ENCODE peak calls at places on chromosomes 1 and 21, in six cellular contexts. W, B, P, Q, O and F are unnamed samples.

GRCh38 chr1:164588388-164589341 is 29.7 kb downstream of the PBX1 start:
- DNase-seq in W (peak), B (no peak), P (no peak), Q (no peak), O (peak), F (no peak)

GRCh38 chr1:86741947-86742572 is 37.7 kb downstream of the SH3GLB1 start:
- DNase-seq in W (no peak), B (peak), P (peak), Q (no peak), O (peak), F (peak)

GRCh38 chr1:24181619-24182018 is 5.5 kb downstream of the IFNLR1 start:
- DNase-seq in W (no peak), B (no peak), P (no peak), Q (no peak), O (no peak), F (no peak)

GRCh38 chr1:176539018-176539417 is 76.0 kb downstream of the PAPPA2 start:
- DNase-seq in W (no peak), B (no peak), P (no peak), Q (no peak), O (no peak), F (peak)

GRCh38 chr1:53416264-53416663 is 42.9 kb upstream of the DMRTB1 start:
- DNase-seq in W (no peak), B (no peak), P (no peak), Q (no peak), O (no peak), F (no peak)

GRCh38 chr1:108000620-108001105 is 35.7 kb upstream of the VAV3 start:
- DNase-seq in W (peak), B (no peak), P (peak), Q (no peak), O (peak), F (peak)

GRCh38 chr1:9246215-9246614 is 11.6 kb downstream of the H6PD start:
- DNase-seq in W (no peak), B (no peak), P (no peak), Q (no peak), O (no peak), F (no peak)

GRCh38 chr1:101820080-101820479 is 176.6 kb downstream of the OLFM3 start:
- DNase-seq in W (no peak), B (no peak), P (peak), Q (no peak), O (peak), F (peak)

GRCh38 chr1:27690205-27690604 is 18.2 kb upstream of the IFI6 start:
- DNase-seq in W (no peak), B (no peak), P (no peak), Q (no peak), O (no peak), F (no peak)

GRCh38 chr1:170666661-170667060 is 2.7 kb downstream of the PRRX1 start:
- DNase-seq in W (no peak), B (no peak), P (no peak), Q (no peak), O (no peak), F (no peak)

GRCh38 chr1:94022471-94023189 is 98.3 kb downstream of the ABCA4 start:
- DNase-seq in W (no peak), B (peak), P (peak), Q (peak), O (peak), F (no peak)

GRCh38 chr1:31568895-31569655 is 7.2 kb upstream of the TINAGL1 start:
- DNase-seq in W (peak), B (no peak), P (no peak), Q (no peak), O (no peak), F (no peak)

GRCh38 chr21:32712043-32712442 is 15.8 kb downstream of the SYNJ1 start:
- DNase-seq in W (no peak), B (no peak), P (no peak), Q (no peak), O (no peak), F (no peak)

GRCh38 chr1:222815367-222815765 is 527 bp downstream of the DISP1 start:
- DNase-seq in W (no peak), B (peak), P (peak), Q (no peak), O (no peak), F (no peak)

GRCh38 chr1:183029591-183030000 is 6.4 kb downstream of the LAMC1 start:
- DNase-seq in W (no peak), B (no peak), P (peak), Q (peak), O (peak), F (no peak)

GRCh38 chr1:209513226-209513625 is 70.3 kb upstream of the CAMK1G start:
- DNase-seq in W (no peak), B (peak), P (peak), Q (no peak), O (peak), F (peak)

GRCh38 chr21:36245115-36245514 is 74.9 kb upstream of the MORC3 start:
- DNase-seq in W (no peak), B (no peak), P (no peak), Q (no peak), O (no peak), F (no peak)

GRCh38 chr1:197989058-197989457 is 71.9 kb downstream of the LHX9 start:
- DNase-seq in W (no peak), B (no peak), P (no peak), Q (no peak), O (no peak), F (no peak)

GRCh38 chr1:55035904-55036303 is 3.4 kb upstream of the PCSK9 start:
- DNase-seq in W (no peak), B (peak), P (no peak), Q (no peak), O (no peak), F (no peak)

GRCh38 chr1:31243451-31244286 is 4.0 kb upstream of the NKAIN1 start:
- DNase-seq in W (no peak), B (no peak), P (no peak), Q (no peak), O (peak), F (no peak)

GRCh38 chr1:15803380-15803779 is 4.1 kb downstream of the UQCRHL start:
- DNase-seq in W (no peak), B (no peak), P (no peak), Q (no peak), O (peak), F (no peak)

GRCh38 chr1:244352156-244352830 is 99.4 kb downstream of the ADSS2 start:
- DNase-seq in W (no peak), B (no peak), P (no peak), Q (no peak), O (no peak), F (no peak)

GRCh38 chr1:18373882-18374493 is 106.7 kb upstream of the KLHDC7A start:
- DNase-seq in W (no peak), B (peak), P (no peak), Q (no peak), O (no peak), F (no peak)

GRCh38 chr1:58811303-58811702 is 27.5 kb upstream of the JUN start:
- DNase-seq in W (no peak), B (no peak), P (peak), Q (no peak), O (no peak), F (no peak)

GRCh38 chr1:1088036-1088800 is 14.1 kb upstream of the RNF223 start:
- DNase-seq in W (no peak), B (no peak), P (no peak), Q (no peak), O (no peak), F (no peak)

GRCh38 chr1:57659804-57660203 is 235.9 kb upstream of the DAB1 start:
- DNase-seq in W (no peak), B (no peak), P (no peak), Q (no peak), O (no peak), F (no peak)

GRCh38 chr1:21818661-21819060 is 6.6 kb downstream of the LDLRAD2 start:
- DNase-seq in W (peak), B (peak), P (no peak), Q (no peak), O (peak), F (no peak)

GRCh38 chr21:14871861-14872260 is 192.9 kb downstream of the NRIP1 start:
- DNase-seq in W (no peak), B (no peak), P (no peak), Q (no peak), O (no peak), F (no peak)

GRCh38 chr1:17922833-17923232 is 167.7 kb downstream of the ACTL8 start:
- DNase-seq in W (no peak), B (peak), P (peak), Q (no peak), O (peak), F (no peak)

GRCh38 chr1:101371259-101371658 is 134.4 kb downstream of the S1PR1 start:
- DNase-seq in W (no peak), B (peak), P (peak), Q (peak), O (peak), F (peak)

GRCh38 chr1:229769809-229770208 is 143.8 kb downstream of the URB2 start:
- DNase-seq in W (no peak), B (no peak), P (no peak), Q (no peak), O (no peak), F (no peak)

GRCh38 chr1:151479462-151479861 is 20.2 kb upstream of the POGZ start:
- DNase-seq in W (no peak), B (no peak), P (no peak), Q (no peak), O (no peak), F (no peak)

GRCh38 chr1:157115851-157116734 is 16.5 kb upstream of the ETV3L start:
- DNase-seq in W (no peak), B (no peak), P (no peak), Q (no peak), O (no peak), F (no peak)

GRCh38 chr21:31282095-31282709 is 61.9 kb downstream of the TIAM1 start:
- DNase-seq in W (peak), B (peak), P (peak), Q (peak), O (peak), F (peak)

GRCh38 chr1:154840557-154841176 is 29.4 kb downstream of the KCNN3 start:
- DNase-seq in W (no peak), B (no peak), P (no peak), Q (no peak), O (peak), F (no peak)

GRCh38 chr1:16055613-16056520 is 12.3 kb downstream of the CLCNKB start:
- DNase-seq in W (peak), B (peak), P (peak), Q (no peak), O (peak), F (no peak)

GRCh38 chr1:202225131-202225530 is 31.5 kb downstream of the LGR6 start:
- DNase-seq in W (no peak), B (no peak), P (no peak), Q (no peak), O (no peak), F (no peak)

GRCh38 chr1:202223110-202223834 is 29.7 kb downstream of the LGR6 start:
- DNase-seq in W (no peak), B (no peak), P (no peak), Q (no peak), O (no peak), F (no peak)

GRCh38 chr1:202220733-202221132 is 27.1 kb downstream of the LGR6 start:
- DNase-seq in W (no peak), B (no peak), P (no peak), Q (no peak), O (no peak), F (no peak)

GRCh38 chr1:202224453-202224852 is 30.9 kb downstream of the LGR6 start:
- DNase-seq in W (no peak), B (no peak), P (no peak), Q (no peak), O (no peak), F (no peak)

DNA sequence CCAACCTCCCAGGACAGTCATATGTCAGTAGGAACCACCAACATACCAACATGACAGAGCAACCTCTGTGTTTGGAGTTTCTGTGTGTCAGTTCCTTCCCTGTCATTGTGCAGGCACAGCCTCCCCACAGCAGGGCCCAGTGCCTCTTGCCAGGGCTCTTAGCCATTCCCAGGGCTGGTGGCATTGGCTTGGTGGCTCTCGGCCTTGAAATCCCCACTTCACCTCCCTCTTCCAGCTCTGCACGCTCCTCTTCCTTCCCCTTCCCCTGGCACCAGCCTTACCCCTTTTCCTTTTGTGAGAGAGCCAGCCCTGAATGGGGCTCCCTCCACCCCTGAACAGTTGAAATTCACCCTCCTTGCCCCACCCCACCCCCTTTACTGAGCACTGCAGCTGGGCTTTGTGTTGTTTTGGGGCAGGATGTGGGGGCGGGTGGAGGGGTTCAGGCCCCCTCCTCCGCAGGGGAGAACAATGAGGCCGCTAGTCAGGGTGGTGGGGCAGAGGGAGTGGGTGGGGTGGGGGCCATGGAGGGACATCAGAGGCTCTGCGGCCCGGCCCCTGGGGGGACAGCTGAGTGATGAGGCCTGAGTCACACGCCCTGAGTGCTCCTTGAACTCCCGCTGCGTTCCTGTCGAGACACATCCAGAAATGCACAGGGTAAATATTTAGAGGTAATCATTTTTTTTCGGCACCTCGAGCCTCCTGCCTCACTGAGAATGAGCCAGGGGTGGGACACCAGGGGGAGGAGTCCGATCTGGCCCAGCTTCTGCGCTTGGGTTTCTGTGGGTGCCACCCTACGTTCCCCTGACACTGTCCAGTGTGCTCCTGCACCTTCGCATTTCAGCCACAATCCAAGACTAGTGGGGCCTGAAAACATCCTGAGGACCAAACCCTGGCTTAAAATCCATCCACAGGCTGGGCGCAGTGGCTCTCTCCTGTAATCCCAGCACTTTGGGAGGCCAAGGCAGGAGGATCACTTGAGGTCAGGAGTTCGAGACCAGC is 28.6 kb downstream of the LGR6 start:
- DNase-seq in W (no peak), B (no peak), P (peak), Q (no peak), O (no peak), F (no peak)
- TF ChIP-seq CTCF in W (no peak), B (no peak), P (no peak), Q (no peak), O (no peak), F (no peak)

GRCh38 chr1:10901091-10901893 is 104.8 kb upstream of the CASZ1 start:
- DNase-seq in W (no peak), B (no peak), P (peak), Q (no peak), O (no peak), F (no peak)

GRCh38 chr1:10900265-10900651 is 103.8 kb upstream of the CASZ1 start:
- DNase-seq in W (no peak), B (no peak), P (peak), Q (no peak), O (no peak), F (no peak)

GRCh38 chr1:10899490-10900264 is 103.2 kb upstream of the CASZ1 start:
- DNase-seq in W (no peak), B (no peak), P (peak), Q (no peak), O (no peak), F (no peak)

GRCh38 chr1:10901894-10902805 is 105.7 kb upstream of the CASZ1 start:
- DNase-seq in W (no peak), B (no peak), P (no peak), Q (no peak), O (no peak), F (no peak)

GRCh38 chr1:10900691-10901090 is 104.2 kb upstream of the CASZ1 start:
- DNase-seq in W (no peak), B (no peak), P (peak), Q (no peak), O (no peak), F (no peak)
- H3K4me3 ChIP-seq in W (no peak), B (no peak), P (peak), Q (no peak), O (no peak), F (no peak)

GRCh38 chr1:172990598-172991215 is 60.0 kb downstream of the TNFSF18 start:
- DNase-seq in W (no peak), B (no peak), P (no peak), Q (peak), O (peak), F (peak)
- TF ChIP-seq CTCF in W (no peak), B (no peak), P (no peak), Q (no peak), O (no peak), F (no peak)

GRCh38 chr1:2857521-2857920 is 56.0 kb upstream of the TTC34 start:
- DNase-seq in W (no peak), B (no peak), P (no peak), Q (no peak), O (no peak), F (no peak)
- H3K4me3 ChIP-seq in W (no peak), B (no peak), P (no peak), Q (no peak), O (no peak), F (no peak)

GRCh38 chr1:224641030-224641429 is 24.9 kb downstream of the CNIH3 start:
- DNase-seq in W (no peak), B (no peak), P (no peak), Q (no peak), O (no peak), F (no peak)
- TF ChIP-seq CTCF in W (no peak), B (peak), P (no peak), Q (no peak), O (peak), F (peak)

DNA sequence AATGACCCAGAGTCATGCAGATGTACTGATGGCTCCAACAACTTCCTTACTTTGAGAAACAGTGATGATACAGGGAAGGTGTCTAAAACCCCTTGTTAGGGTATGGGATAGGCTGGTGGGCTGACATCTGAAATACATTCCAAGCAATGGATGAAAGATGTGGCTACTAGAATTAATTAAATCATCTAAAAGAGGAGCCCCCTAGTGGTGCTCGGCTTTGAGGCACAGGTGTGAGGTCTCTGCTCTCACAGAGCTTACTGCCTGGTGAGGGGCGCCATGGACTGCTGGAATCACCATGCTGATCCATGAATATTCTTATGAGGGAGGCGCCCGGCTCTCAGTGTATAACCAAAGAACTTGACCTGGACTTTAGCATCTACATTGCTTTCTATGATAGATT is 48.5 kb downstream of the GNG4 start:
- DNase-seq in W (no peak), B (no peak), P (no peak), Q (no peak), O (peak), F (no peak)
- H3K4me3 ChIP-seq in W (no peak), B (no peak), P (no peak), Q (no peak), O (no peak), F (no peak)

GRCh38 chr21:41459884-41460534 is 34.0 kb downstream of the MX1 start:
- DNase-seq in W (no peak), B (no peak), P (no peak), Q (no peak), O (no peak), F (no peak)
- TF ChIP-seq CTCF in W (no peak), B (no peak), P (no peak), Q (no peak), O (no peak), F (no peak)

GRCh38 chr1:161072751-161073449 is 3.2 kb upstream of the ARHGAP30 start:
- DNase-seq in W (no peak), B (no peak), P (no peak), Q (no peak), O (no peak), F (no peak)
- H3K4me3 ChIP-seq in W (no peak), B (no peak), P (no peak), Q (no peak), O (no peak), F (no peak)